ENCODE peak calls at places on chromosomes 12 and 14, in five cellular contexts. N is left ventricle myocardium inferior; F is CD8-positive, alpha-beta memory T cell; U is ovary; S is dorsolateral prefrontal cortex. B is an unnamed sample.

GRCh38 chr12:98883231-98883630 is 238.1 kb downstream of the APAF1 start:
- DNase-seq in S (peak; percentile 39), F (no peak), N (no peak), U (no peak), B (no peak)

GRCh38 chr12:107057071-107057834 is 36.1 kb downstream of the CRY1 start:
- DNase-seq in N (no peak), S (no peak), F (no peak), U (no peak), B (no peak)

GRCh38 chr12:42372154-42372791 is 46.3 kb downstream of the PPHLN1 start:
- DNase-seq in S (no peak), F (no peak), N (no peak), U (no peak), B (peak; percentile 55)

GRCh38 chr12:68499616-68500015 is 111.1 kb upstream of the RAP1B start:
- DNase-seq in F (no peak), N (no peak), S (no peak), U (no peak), B (no peak)

GRCh38 chr14:92400579-92401444 is 77.8 kb downstream of the SLC24A4 start:
- DNase-seq in S (no peak), U (no peak), N (no peak), F (no peak), B (no peak)

GRCh38 chr14:64865992-64866391 is 13.7 kb downstream of the SPTB start:
- DNase-seq in F (no peak), U (no peak), N (no peak), S (no peak), B (no peak)

GRCh38 chr12:46373303-46374182 is 970 bp upstream of the SLC38A2 start:
- DNase-seq in N (peak; percentile 51), S (peak; percentile 28), U (peak; percentile 77), F (peak; percentile 28), B (peak; percentile 40)

GRCh38 chr14:67738740-67739504 is 37.2 kb downstream of the RDH12 start:
- DNase-seq in S (peak; percentile 19), N (peak; percentile 55), F (peak; percentile 23), U (no peak), B (peak; percentile 26)

GRCh38 chr14:97298775-97299174 is 501.6 kb downstream of the VRK1 start:
- DNase-seq in U (no peak), F (no peak), S (no peak), N (no peak), B (no peak)

GRCh38 chr12:67876305-67876915 is 112.8 kb upstream of the IFNG-AS1 start:
- DNase-seq in S (no peak), U (no peak), F (no peak), N (no peak), B (no peak)

GRCh38 chr12:9364224-9365176 is 156.3 kb upstream of the PZP start:
- DNase-seq in F (peak; percentile 14), N (no peak), S (peak; percentile 23), U (no peak), B (no peak)

GRCh38 chr12:68890701-68891113 is 42.3 kb downstream of the CPM start:
- DNase-seq in F (no peak), U (no peak), S (no peak), N (peak; percentile 20), B (no peak)

GRCh38 chr12:119667577-119668314 is at the start of gene PRKAB1:
- DNase-seq in U (peak; percentile 93), S (peak; percentile 95), N (peak; percentile 95), F (peak; percentile 95), B (peak; percentile 95)

GRCh38 chr14:63295991-63296630 is 22.6 kb downstream of the GPHB5 start:
- DNase-seq in U (no peak), N (no peak), F (no peak), S (no peak), B (no peak)

GRCh38 chr14:98711453-98711852 is 560.5 kb downstream of the BCL11B start:
- DNase-seq in N (no peak), F (no peak), S (no peak), U (no peak), B (no peak)

GRCh38 chr14:28163261-28163660 is 603.3 kb upstream of the FOXG1 start:
- DNase-seq in F (no peak), S (no peak), N (no peak), U (no peak), B (no peak)

GRCh38 chr12:130401703-130402102 is 64.0 kb downstream of the PIWIL1 start:
- DNase-seq in S (no peak), U (no peak), F (no peak), N (no peak), B (no peak)

GRCh38 chr14:74257988-74258704 is 18.9 kb downstream of the VSX2 start:
- DNase-seq in S (no peak), N (no peak), F (no peak), U (no peak), B (no peak)

GRCh38 chr12:54689984-54690383 is 41.8 kb upstream of the DCD start:
- DNase-seq in F (no peak), N (no peak), U (no peak), S (no peak), B (no peak)

GRCh38 chr12:89351489-89352241 is 636 bp downstream of the DUSP6 start:
- DNase-seq in N (peak; percentile 31), F (peak; percentile 27), S (peak; percentile 22), U (peak; percentile 48), B (peak; percentile 39)

GRCh38 chr14:102233081-102233480 is 71.9 kb downstream of the MOK start:
- DNase-seq in F (no peak), U (no peak), S (no peak), N (no peak), B (no peak)

GRCh38 chr12:125186471-125187147 is 121.4 kb downstream of the AACS start:
- DNase-seq in N (no peak), U (no peak), F (no peak), S (no peak), B (no peak)

GRCh38 chr14:103594265-103594664 is 31.5 kb downstream of the COA8 start:
- DNase-seq in N (peak; percentile 28), S (peak; percentile 74), F (no peak), U (peak; percentile 50), B (no peak)

GRCh38 chr12:108332791-108333382 is 6.2 kb downstream of the CMKLR1 start:
- DNase-seq in S (no peak), U (no peak), N (peak; percentile 51), F (no peak), B (no peak)

GRCh38 chr12:119334459-119335170 is at the start of gene CCDC60:
- DNase-seq in S (no peak), U (peak; percentile 12), F (no peak), N (no peak), B (no peak)

GRCh38 chr12:153080-153746 is 60.7 kb downstream of the SLC6A12 start:
- DNase-seq in U (no peak), F (no peak), N (peak; percentile 59), S (peak; percentile 46), B (peak; percentile 10)

GRCh38 chr14:96585672-96586013 is 83.5 kb downstream of the PAPOLA start:
- DNase-seq in F (no peak), N (no peak), U (no peak), S (no peak), B (no peak)

GRCh38 chr14:58637391-58638230 is at the start of gene DACT1:
- DNase-seq in U (peak; percentile 82), S (peak; percentile 67), F (no peak), N (peak; percentile 76), B (peak; percentile 19)

GRCh38 chr14:61751475-61751989 is 10.7 kb upstream of the SNAPC1 start:
- DNase-seq in N (no peak), F (no peak), U (no peak), S (no peak), B (no peak)
- H3K27ac ChIP-seq in N (peak overlapping the region; percentile 91), F (peak overlapping the region; percentile 33), U (no peak overlapping the region), S (peak overlapping the region; percentile 85), B (peak overlapping the region; percentile 50)

GRCh38 chr12:57244306-57244696 is 6.7 kb downstream of the STAC3 start:
- DNase-seq in N (no peak), U (no peak), F (no peak), S (no peak), B (no peak)
- H3K27me3 ChIP-seq in N (peaks cover 58% of the 10 kb centered on the region), U (peaks cover 2% of the 10 kb centered on the region), F (peaks cover 37% of the 10 kb centered on the region), S (no peaks in the 10 kb centered on the region), B (peaks cover 21% of the 10 kb centered on the region)

GRCh38 chr12:109740694-109741245 is 27.1 kb downstream of the FAM222A start:
- DNase-seq in F (no peak), N (peak; percentile 4), U (peak; percentile 11), S (peak; percentile 1), B (no peak)

GRCh38 chr12:109738209-109738608 is 24.6 kb downstream of the FAM222A start:
- DNase-seq in S (peak; percentile 1), U (peak; percentile 8), F (no peak), N (no peak), B (no peak)

GRCh38 chr12:109737631-109738030 is 24.0 kb downstream of the FAM222A start:
- DNase-seq in U (no peak), S (no peak), N (no peak), F (no peak), B (no peak)

GRCh38 chr12:109739747-109740693 is 26.4 kb downstream of the FAM222A start:
- DNase-seq in N (peak; percentile 4), U (peak; percentile 17), F (no peak), S (no peak), B (no peak)

DNA sequence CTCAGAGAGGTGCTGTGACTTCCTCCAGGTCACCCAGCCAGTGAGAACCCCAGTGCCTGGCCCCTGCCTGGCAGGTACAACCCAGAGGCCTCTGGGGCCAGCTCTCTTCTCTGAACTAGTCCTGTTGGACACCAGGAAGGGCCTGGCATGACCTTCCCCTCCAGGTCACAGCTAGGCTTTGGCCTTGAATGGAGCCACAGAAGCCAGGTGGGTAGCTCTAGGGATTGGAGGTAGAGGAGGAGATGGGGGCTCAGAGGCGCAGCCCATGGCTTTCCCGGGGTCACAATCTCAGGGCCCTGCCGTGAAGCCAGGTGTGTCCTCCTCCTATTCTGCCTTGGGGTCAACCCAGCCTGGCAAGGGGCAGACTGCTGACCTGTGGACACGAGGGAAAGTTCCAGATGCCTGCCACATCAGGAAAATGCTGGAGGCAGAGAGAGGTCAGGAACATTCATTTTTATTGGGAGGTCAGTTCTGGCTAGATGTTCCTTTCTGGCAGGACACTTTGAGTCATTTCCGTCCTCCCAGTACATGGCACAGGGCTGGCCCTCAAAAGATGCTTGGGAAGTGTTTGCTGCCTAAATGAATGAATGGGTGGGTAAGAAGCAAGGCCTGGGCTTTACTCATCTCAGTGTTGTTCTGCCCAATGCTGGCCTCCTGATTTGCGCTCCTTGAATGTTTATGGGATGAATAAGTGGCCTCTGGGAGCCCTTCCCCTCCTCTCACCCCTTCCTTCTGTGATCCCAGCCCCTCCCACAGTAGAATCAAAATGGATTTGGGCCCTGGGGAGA is 25.4 kb downstream of the FAM222A start:
- DNase-seq in F (no peak), U (peak; percentile 12), S (no peak), N (peak; percentile 2), B (no peak)
- H3K27ac ChIP-seq in F (no peak overlapping the region), U (no peak overlapping the region), S (no peak overlapping the region), N (no peak overlapping the region), B (no peak overlapping the region)

DNA sequence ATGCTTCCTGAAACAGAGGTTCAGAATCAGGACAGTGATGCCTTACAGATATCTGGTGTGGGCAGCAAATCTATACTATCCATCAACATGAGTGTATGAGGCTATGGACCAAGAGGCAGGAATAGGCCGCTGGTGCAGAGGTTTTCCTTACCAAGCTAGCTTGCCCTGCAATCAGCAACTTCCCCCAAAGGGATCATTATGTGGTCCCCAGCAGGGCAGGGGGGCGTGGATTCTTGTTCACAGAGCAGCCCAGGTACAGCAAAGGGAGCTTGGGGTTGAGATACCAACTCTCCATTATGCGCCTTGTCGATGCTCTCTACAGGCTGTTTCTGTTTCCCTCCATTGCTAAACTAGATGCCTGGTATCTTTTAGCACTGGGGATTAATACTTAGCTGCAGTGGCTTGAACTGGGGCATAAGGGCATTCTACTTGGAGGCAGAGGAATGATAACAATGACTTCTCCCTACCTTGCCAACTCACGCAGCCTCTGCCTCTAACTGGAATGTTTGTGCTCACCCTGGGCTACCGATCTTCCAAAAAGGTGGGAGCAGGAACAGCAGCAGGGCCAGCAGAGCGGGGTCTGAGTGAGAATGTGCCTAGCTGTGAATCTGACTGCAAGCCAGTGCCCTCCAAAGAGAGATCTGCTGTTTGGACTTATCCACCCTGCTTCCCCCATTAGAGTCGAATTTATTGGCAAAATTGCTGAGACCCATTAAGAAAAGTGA is 10.3 kb upstream of the KRT1 start:
- DNase-seq in U (no peak), N (no peak), F (no peak), S (no peak), B (no peak)
- H3K27me3 ChIP-seq in U (no peaks in the 10 kb centered on the region), N (peaks cover 86% of the 10 kb centered on the region), F (no peaks in the 10 kb centered on the region), S (no peaks in the 10 kb centered on the region), B (no peaks in the 10 kb centered on the region)